ENCODE peak calls at places on chromosome X, in five cellular contexts. J, S, V, H and I are unnamed samples.

GRCh38 chrX:132622130-132622529 is 133.3 kb upstream of the MBNL3 start:
- DNase-seq in J (no peak), H (no peak), S (no peak), V (peak), I (no peak)

GRCh38 chrX:13646154-13646549 is 6.8 kb upstream of the TCEANC start:
- DNase-seq in S (peak), J (peak), V (peak), H (peak), I (peak)

GRCh38 chrX:24371391-24371972 is 11.0 kb downstream of the SUPT20HL1 start:
- DNase-seq in H (peak), V (peak), S (no peak), J (peak), I (peak)

GRCh38 chrX:49840679-49841078 is 11.6 kb downstream of the PAGE4 start:
- DNase-seq in S (peak), H (peak), V (peak), J (peak), I (peak)

GRCh38 chrX:128805236-128805635 is 718.1 kb downstream of the SMARCA1 start:
- DNase-seq in S (no peak), J (no peak), H (no peak), V (no peak), I (no peak)

GRCh38 chrX:137234651-137235402 is 201.0 kb upstream of the GPR101 start:
- DNase-seq in S (no peak), V (no peak), H (no peak), J (no peak), I (no peak)

GRCh38 chrX:148382983-148383382 is 117.4 kb upstream of the AFF2 start:
- DNase-seq in V (peak), H (no peak), J (no peak), S (no peak), I (no peak)

GRCh38 chrX:68852046-68852445 is 23.2 kb downstream of the EFNB1 start:
- DNase-seq in V (no peak), S (no peak), H (no peak), J (no peak), I (no peak)

GRCh38 chrX:17529349-17529748 is 154.3 kb downstream of the NHS start:
- DNase-seq in H (no peak), V (no peak), J (no peak), S (no peak), I (no peak)